ENCODE peak calls at places on chromosomes 3 and 15, in seven cellular contexts. P, Z, H, X, E, G and T are unnamed samples.

GRCh38 chr3:185337231-185337816 is 25.6 kb upstream of the MAP3K13 start:
- DNase-seq in P (no peak), Z (no peak), H (no peak), X (no peak), E (no peak), G (no peak), T (no peak)

GRCh38 chr3:108552267-108553159 is 36.7 kb downstream of the CIP2A start:
- DNase-seq in P (peak), Z (peak), H (peak), X (no peak), E (no peak), G (no peak), T (peak)

GRCh38 chr3:40532252-40532651 is 7.5 kb downstream of the ZNF621 start:
- DNase-seq in P (no peak), Z (peak), H (no peak), X (no peak), E (no peak), G (no peak), T (no peak)

GRCh38 chr3:43962043-43962442 is 271.3 kb downstream of the ABHD5 start:
- DNase-seq in P (no peak), Z (no peak), H (no peak), X (no peak), E (no peak), G (no peak), T (no peak)

GRCh38 chr3:37024092-37024491 is 30.8 kb downstream of the MLH1 start:
- DNase-seq in P (peak), Z (peak), H (no peak), X (no peak), E (no peak), G (no peak), T (peak)

GRCh38 chr3:33113772-33114621 is at the start of gene CRTAP:
- DNase-seq in P (peak), Z (peak), H (peak), X (peak), E (peak), G (peak), T (peak)

GRCh38 chr3:9179826-9180763 is 69.4 kb downstream of the SRGAP3 start:
- DNase-seq in P (no peak), Z (no peak), H (no peak), X (no peak), E (no peak), G (no peak), T (no peak)

GRCh38 chr15:29849218-29849617 is 26.9 kb upstream of the TJP1 start:
- DNase-seq in P (no peak), Z (no peak), H (no peak), X (no peak), E (no peak), G (no peak), T (no peak)

GRCh38 chr3:101950510-101950909 is 101.2 kb downstream of the NFKBIZ start:
- DNase-seq in P (peak), Z (peak), H (no peak), X (no peak), E (no peak), G (no peak), T (peak)

GRCh38 chr3:16410659-16411058 is 102.8 kb downstream of the RFTN1 start:
- DNase-seq in P (no peak), Z (no peak), H (no peak), X (no peak), E (no peak), G (no peak), T (no peak)

GRCh38 chr3:115523467-115523866 is 99.8 kb upstream of the GAP43 start:
- DNase-seq in P (no peak), Z (no peak), H (no peak), X (no peak), E (no peak), G (no peak), T (no peak)

GRCh38 chr15:70794596-70795310 is 31.4 kb upstream of the UACA start:
- DNase-seq in P (peak), Z (peak), H (no peak), X (no peak), E (no peak), G (no peak), T (no peak)

GRCh38 chr3:38283810-38284775 is 2.0 kb downstream of the SLC22A14 start:
- DNase-seq in P (peak), Z (peak), H (no peak), X (no peak), E (no peak), G (no peak), T (peak)

GRCh38 chr3:164741869-164742268 is 336.4 kb downstream of the SI start:
- DNase-seq in P (no peak), Z (no peak), H (no peak), X (no peak), E (no peak), G (no peak), T (no peak)

GRCh38 chr15:63073497-63074172 is 31.1 kb downstream of the TPM1 start:
- DNase-seq in P (no peak), Z (no peak), H (no peak), X (no peak), E (no peak), G (no peak), T (no peak)

GRCh38 chr15:68829068-68829467 is 8.4 kb upstream of the ANP32A start:
- DNase-seq in P (no peak), Z (peak), H (no peak), X (no peak), E (no peak), G (no peak), T (no peak)

GRCh38 chr3:84958495-84959469 is at the start of gene CADM2:
- DNase-seq in P (peak), Z (peak), H (peak), X (peak), E (peak), G (peak), T (peak)
- TF ChIP-seq CTCF in P (no peak), Z (no peak), H (peak), X (peak), E (no peak), G (peak), T (peak)

GRCh38 chr3:56921573-56922571 is 120.1 kb upstream of the ARHGEF3 start:
- DNase-seq in P (peak), Z (no peak), H (peak), X (no peak), E (peak), G (no peak), T (peak)
- H3K4me3 ChIP-seq in P (no peak), Z (no peak), H (no peak), X (peak), E (no peak), G (no peak), T (no peak)

GRCh38 chr15:82677720-82678323 is 30.7 kb upstream of the CPEB1 start:
- DNase-seq in P (no peak), Z (no peak), H (no peak), X (no peak), E (peak), G (no peak), T (no peak)

GRCh38 chr15:82679626-82680199 is 30.0 kb downstream of the AP3B2 start:
- DNase-seq in P (no peak), Z (no peak), H (no peak), X (no peak), E (peak), G (no peak), T (no peak)

GRCh38 chr15:82681371-82681770 is 28.3 kb downstream of the AP3B2 start:
- DNase-seq in P (no peak), Z (no peak), H (no peak), X (no peak), E (peak), G (no peak), T (no peak)

GRCh38 chr15:82674873-82675272 is 27.7 kb upstream of the CPEB1 start:
- DNase-seq in P (no peak), Z (no peak), H (no peak), X (no peak), E (no peak), G (no peak), T (no peak)

GRCh38 chr15:82680200-82681102 is 29.2 kb downstream of the AP3B2 start:
- DNase-seq in P (no peak), Z (no peak), H (peak), X (no peak), E (peak), G (no peak), T (no peak)
- TF ChIP-seq CTCF in P (no peak), Z (no peak), H (peak), X (no peak), E (no peak), G (peak), T (no peak)

GRCh38 chr3:99871231-99871898 is 53.7 kb downstream of the CMSS1 start:
- DNase-seq in P (no peak), Z (peak), H (no peak), X (no peak), E (no peak), G (no peak), T (no peak)
- H3K4me3 ChIP-seq in P (no peak), Z (no peak), H (no peak), X (peak), E (no peak), G (no peak), T (no peak)